ENCODE peak calls at places on chromosomes 7 and 10, in six cellular contexts. M is CD8-positive, alpha-beta T cell; L is foreskin fibroblast; J is AG09319; Y is left cardiac atrium; Q is NCI-H2081. U is an unnamed sample.

GRCh38 chr7:73703985-73704639 is 15.4 kb downstream of the STX1A start:
- DNase-seq in M (peak), L (peak), J (no peak), Y (peak), Q (no peak), U (no peak)

GRCh38 chr7:154914580-154915380 is 88.1 kb downstream of the PAXIP1 start:
- DNase-seq in M (peak), L (peak), J (no peak), Y (no peak), Q (no peak), U (no peak)

GRCh38 chr7:101165958-101166602 is 711 bp upstream of the VGF start:
- DNase-seq in M (no peak), L (no peak), J (no peak), Y (no peak), Q (no peak), U (no peak)

GRCh38 chr7:102072636-102073209 is 213.9 kb upstream of the SH2B2 start:
- DNase-seq in M (no peak), L (peak), J (no peak), Y (no peak), Q (no peak), U (no peak)

GRCh38 chr7:98077762-98078161 is 28.9 kb upstream of the LMTK2 start:
- DNase-seq in M (no peak), L (no peak), J (no peak), Y (no peak), Q (no peak), U (peak)

GRCh38 chr10:72248477-72249151 is 25.1 kb upstream of the DDIT4 start:
- DNase-seq in M (peak), L (peak), J (no peak), Y (peak), Q (peak), U (peak)

GRCh38 chr10:60032723-60033122 is 126.4 kb upstream of the CCDC6 start:
- DNase-seq in M (peak), L (peak), J (peak), Y (peak), Q (peak), U (peak)

GRCh38 chr10:113854757-113855626 is 531 bp downstream of the NHLRC2 start:
- DNase-seq in M (peak), L (peak), J (no peak), Y (peak), Q (peak), U (peak)

GRCh38 chr10:78458983-78459638 is 425.4 kb downstream of the RPS24 start:
- DNase-seq in M (no peak), L (peak), J (no peak), Y (no peak), Q (peak), U (no peak)

GRCh38 chr10:32960022-32960421 is 2.0 kb upstream of the ITGB1 start:
- DNase-seq in M (no peak), L (peak), J (no peak), Y (no peak), Q (no peak), U (no peak)

GRCh38 chr7:112495820-112496462 is 15.2 kb downstream of the LSMEM1 start:
- DNase-seq in M (peak), L (peak), J (no peak), Y (peak), Q (peak), U (peak)

GRCh38 chr7:50537417-50537816 is 27.8 kb downstream of the DDC start:
- DNase-seq in M (no peak), L (no peak), J (no peak), Y (no peak), Q (no peak), U (no peak)

GRCh38 chr10:103605359-103606156 is 112.1 kb downstream of the NEURL1 start:
- DNase-seq in M (peak), L (peak), J (no peak), Y (peak), Q (peak), U (peak)

GRCh38 chr7:88095-88926 is 104.1 kb upstream of the FAM20C start:
- DNase-seq in M (no peak), L (no peak), J (no peak), Y (no peak), Q (no peak), U (no peak)

GRCh38 chr7:68770649-68771048 is 827.6 kb upstream of the AUTS2 start:
- DNase-seq in M (no peak), L (no peak), J (no peak), Y (peak), Q (peak), U (no peak)

GRCh38 chr7:38428040-38428439 is 154.6 kb upstream of the TARP start:
- DNase-seq in M (no peak), L (no peak), J (no peak), Y (peak), Q (no peak), U (no peak)

GRCh38 chr7:20330797-20331230 is at the start of gene ITGB8:
- DNase-seq in M (no peak), L (peak), J (no peak), Y (peak), Q (peak), U (no peak)